ENCODE peak calls at places on chromosomes 6 and 20, in ten cellular contexts. H, F, L, Y, U, J, A, X, P and E are unnamed samples.

GRCh38 chr20:38805958-38806854 is 709 bp downstream of the PPP1R16B start:
- DNase-seq in H (no peak), F (no peak), L (no peak), Y (no peak), U (no peak), J (no peak), A (no peak), X (peak), P (no peak), E (peak)

GRCh38 chr6:139251377-139252017 is 40.3 kb downstream of the TXLNB start:
- DNase-seq in H (no peak), F (no peak), L (no peak), Y (no peak), U (no peak), J (no peak), A (no peak), X (no peak), P (no peak), E (no peak)

GRCh38 chr6:147950623-147950987 is 392.0 kb upstream of the SASH1 start:
- DNase-seq in H (no peak), F (peak), L (peak), Y (no peak), U (peak), J (no peak), A (no peak), X (no peak), P (peak), E (no peak)

GRCh38 chr6:108359901-108360882 is 65.3 kb downstream of the AFG1L start:
- DNase-seq in H (no peak), F (no peak), L (no peak), Y (no peak), U (peak), J (no peak), A (no peak), X (no peak), P (no peak), E (no peak)

GRCh38 chr20:34567885-34568865 is 9.7 kb downstream of the MAP1LC3A start:
- DNase-seq in H (peak), F (no peak), L (no peak), Y (no peak), U (no peak), J (no peak), A (no peak), X (no peak), P (no peak), E (no peak)

GRCh38 chr20:57808266-57808866 is 98.6 kb upstream of the PMEPA1 start:
- DNase-seq in H (no peak), F (no peak), L (no peak), Y (no peak), U (no peak), J (no peak), A (no peak), X (no peak), P (no peak), E (no peak)

GRCh38 chr6:37800904-37801669 is 18.4 kb upstream of the ZFAND3 start:
- DNase-seq in H (no peak), F (no peak), L (no peak), Y (no peak), U (no peak), J (no peak), A (no peak), X (no peak), P (no peak), E (no peak)

GRCh38 chr6:159691963-159692287 is 1.1 kb downstream of the SOD2 start:
- DNase-seq in H (no peak), F (peak), L (no peak), Y (no peak), U (no peak), J (no peak), A (no peak), X (no peak), P (no peak), E (peak)

GRCh38 chr6:125780540-125781306 is 10.0 kb upstream of the NCOA7 start:
- DNase-seq in H (peak), F (peak), L (peak), Y (no peak), U (peak), J (peak), A (peak), X (peak), P (peak), E (peak)

GRCh38 chr20:54475334-54476287 is at the start of gene DOK5:
- DNase-seq in H (peak), F (no peak), L (no peak), Y (peak), U (peak), J (no peak), A (no peak), X (peak), P (peak), E (no peak)

GRCh38 chr6:72175936-72176335 is 289.6 kb downstream of the RIMS1 start:
- DNase-seq in H (no peak), F (no peak), L (no peak), Y (no peak), U (peak), J (no peak), A (no peak), X (no peak), P (no peak), E (no peak)

GRCh38 chr6:34947561-34947960 is 58.5 kb downstream of the ANKS1A start:
- DNase-seq in H (no peak), F (no peak), L (no peak), Y (no peak), U (no peak), J (no peak), A (no peak), X (no peak), P (no peak), E (no peak)

GRCh38 chr20:4261333-4262284 is 246.3 kb upstream of the RNF24 start:
- DNase-seq in H (no peak), F (no peak), L (no peak), Y (no peak), U (peak), J (no peak), A (no peak), X (no peak), P (no peak), E (no peak)

GRCh38 chr20:25042531-25043498 is 15.1 kb downstream of the ACSS1 start:
- DNase-seq in H (peak), F (no peak), L (no peak), Y (no peak), U (no peak), J (peak), A (no peak), X (no peak), P (peak), E (peak)

GRCh38 chr20:41138527-41139226 is 1.3 kb downstream of the PLCG1 start:
- DNase-seq in H (no peak), F (no peak), L (no peak), Y (no peak), U (peak), J (no peak), A (no peak), X (peak), P (no peak), E (no peak)

GRCh38 chr20:4087923-4088322 is 72.6 kb upstream of the RNF24 start:
- DNase-seq in H (no peak), F (no peak), L (no peak), Y (no peak), U (peak), J (no peak), A (no peak), X (no peak), P (no peak), E (peak)

GRCh38 chr6:149458196-149458595 is 26.6 kb downstream of the ZC3H12D start:
- DNase-seq in H (no peak), F (no peak), L (no peak), Y (no peak), U (peak), J (no peak), A (no peak), X (no peak), P (no peak), E (no peak)

GRCh38 chr6:49555951-49556350 is 5.5 kb downstream of the C6orf141 start:
- DNase-seq in H (no peak), F (no peak), L (no peak), Y (no peak), U (no peak), J (no peak), A (no peak), X (no peak), P (no peak), E (no peak)

GRCh38 chr6:142642651-142643050 is 302.3 kb downstream of the HIVEP2 start:
- DNase-seq in H (no peak), F (no peak), L (no peak), Y (no peak), U (no peak), J (no peak), A (no peak), X (no peak), P (no peak), E (no peak)

GRCh38 chr6:33008944-33009861 is at the start of gene HLA-DOA:
- DNase-seq in H (no peak), F (no peak), L (no peak), Y (no peak), U (peak), J (no peak), A (peak), X (peak), P (peak), E (no peak)

GRCh38 chr20:57990396-57990987 is 238.0 kb downstream of the ANKRD60 start:
- DNase-seq in H (no peak), F (no peak), L (no peak), Y (no peak), U (no peak), J (no peak), A (no peak), X (peak), P (no peak), E (no peak)

GRCh38 chr20:14344746-14345145 is 7.3 kb upstream of the FLRT3 start:
- DNase-seq in H (no peak), F (no peak), L (no peak), Y (no peak), U (no peak), J (no peak), A (no peak), X (no peak), P (no peak), E (no peak)

GRCh38 chr20:50704971-50705370 is 13.6 kb upstream of the RIPOR3 start:
- DNase-seq in H (no peak), F (no peak), L (no peak), Y (no peak), U (peak), J (no peak), A (no peak), X (no peak), P (no peak), E (no peak)

GRCh38 chr20:39897058-39897457 is 792.0 kb downstream of the MAFB start:
- DNase-seq in H (no peak), F (no peak), L (no peak), Y (no peak), U (peak), J (no peak), A (no peak), X (no peak), P (no peak), E (no peak)

GRCh38 chr20:41183391-41183790 is 46.0 kb downstream of the PLCG1 start:
- DNase-seq in H (no peak), F (no peak), L (no peak), Y (no peak), U (no peak), J (peak), A (no peak), X (no peak), P (peak), E (no peak)

GRCh38 chr6:111481836-111482235 is 1.2 kb downstream of the REV3L start:
- DNase-seq in H (no peak), F (no peak), L (no peak), Y (no peak), U (peak), J (no peak), A (no peak), X (peak), P (no peak), E (no peak)

GRCh38 chr20:46801003-46801702 is 91.7 kb downstream of the SLC2A10 start:
- DNase-seq in H (no peak), F (no peak), L (no peak), Y (no peak), U (no peak), J (no peak), A (no peak), X (no peak), P (no peak), E (no peak)

GRCh38 chr6:142275146-142276006 is 26.4 kb upstream of the ADGRG6 start:
- DNase-seq in H (no peak), F (no peak), L (no peak), Y (no peak), U (peak), J (no peak), A (no peak), X (peak), P (no peak), E (no peak)

GRCh38 chr6:166333172-166333995 is 9.0 kb downstream of the SFT2D1 start:
- DNase-seq in H (no peak), F (no peak), L (no peak), Y (no peak), U (no peak), J (no peak), A (no peak), X (no peak), P (no peak), E (no peak)

GRCh38 chr6:149248688-149249369 is 68.7 kb upstream of the TAB2 start:
- DNase-seq in H (no peak), F (no peak), L (no peak), Y (no peak), U (no peak), J (no peak), A (peak), X (no peak), P (no peak), E (no peak)

GRCh38 chr6:104312851-104313250 is 546.9 kb downstream of the HACE1 start:
- DNase-seq in H (no peak), F (no peak), L (no peak), Y (no peak), U (no peak), J (no peak), A (no peak), X (no peak), P (no peak), E (no peak)

GRCh38 chr20:4875578-4876067 is 125.7 kb downstream of the SLC23A2 start:
- DNase-seq in H (no peak), F (no peak), L (no peak), Y (no peak), U (no peak), J (no peak), A (no peak), X (no peak), P (no peak), E (no peak)

DNA sequence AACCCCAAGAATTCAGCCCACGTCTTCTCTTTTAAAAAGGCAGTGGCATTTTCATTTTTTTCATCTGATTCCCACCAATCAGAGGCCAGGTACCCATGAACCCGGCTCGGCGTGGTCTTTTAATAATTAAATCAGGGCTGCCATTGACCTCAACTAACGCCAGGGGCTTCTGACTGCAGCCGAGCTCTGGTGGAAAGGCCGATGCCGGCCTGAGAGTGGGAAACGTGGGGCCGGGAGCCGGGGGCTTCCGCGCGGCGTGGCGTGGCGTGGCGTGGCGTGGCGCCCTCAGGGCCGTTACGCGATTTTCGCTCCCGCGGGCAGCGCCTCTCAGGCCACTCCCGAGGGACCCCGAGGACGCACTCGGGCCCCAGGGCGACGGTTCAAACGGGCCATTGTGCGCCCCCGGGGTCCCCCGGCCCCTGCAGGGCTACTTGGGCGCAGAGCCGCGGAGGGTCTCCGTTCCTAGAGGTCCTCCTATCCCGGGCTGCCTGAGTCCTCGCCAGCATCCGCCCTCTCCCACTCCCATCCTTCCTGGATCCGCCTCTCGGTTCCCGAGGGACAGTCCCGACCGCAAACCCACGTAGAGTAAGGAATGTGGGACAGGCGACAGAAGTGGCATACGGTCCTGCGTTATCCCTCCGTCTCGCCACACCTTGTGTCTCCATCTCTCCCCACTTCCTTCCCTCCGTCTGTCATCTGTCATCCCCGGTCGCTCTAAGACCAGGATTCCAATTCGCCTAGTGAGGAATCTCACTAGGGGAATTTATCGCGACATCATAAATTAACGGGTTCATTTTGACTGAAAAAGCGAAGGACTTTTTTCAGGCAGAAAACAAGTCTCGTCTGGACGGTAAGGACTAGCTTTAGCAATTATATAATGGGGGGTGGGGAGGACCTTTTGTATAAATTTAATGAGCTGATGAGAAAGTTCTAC is 876 bp upstream of the TBPL1 start:
- DNase-seq in H (peak), F (peak), L (peak), Y (peak), U (peak), J (peak), A (peak), X (peak), P (peak), E (peak)
- TF ChIP-seq POLR2A in H (no peak), F (no peak), L (peak), Y (no peak), U (peak), J (no peak), A (no peak), X (no peak), P (no peak), E (peak)

GRCh38 chr6:39225543-39225942 is 3.7 kb downstream of the KCNK5 start:
- DNase-seq in H (no peak), F (no peak), L (no peak), Y (no peak), U (no peak), J (peak), A (no peak), X (no peak), P (no peak), E (no peak)
- H3K27ac ChIP-seq in H (no peak), F (peak), L (no peak), Y (peak), U (no peak), J (peak), A (no peak), X (no peak), P (no peak), E (no peak)

GRCh38 chr6:138105446-138105845 is 1.8 kb downstream of the PERP start:
- DNase-seq in H (no peak), F (no peak), L (peak), Y (no peak), U (no peak), J (no peak), A (no peak), X (no peak), P (no peak), E (no peak)
- H3K4me3 ChIP-seq in H (peak), F (peak), L (peak), Y (no peak), U (peak), J (peak), A (peak), X (no peak), P (no peak), E (no peak)

GRCh38 chr6:89085409-89086012 is 5.0 kb downstream of the PNRC1 start:
- DNase-seq in H (no peak), F (peak), L (no peak), Y (no peak), U (no peak), J (no peak), A (no peak), X (no peak), P (no peak), E (no peak)
- TF ChIP-seq POLR2A in H (no peak), F (no peak), L (no peak), Y (no peak), U (no peak), J (no peak), A (no peak), X (no peak), P (no peak), E (no peak)

DNA sequence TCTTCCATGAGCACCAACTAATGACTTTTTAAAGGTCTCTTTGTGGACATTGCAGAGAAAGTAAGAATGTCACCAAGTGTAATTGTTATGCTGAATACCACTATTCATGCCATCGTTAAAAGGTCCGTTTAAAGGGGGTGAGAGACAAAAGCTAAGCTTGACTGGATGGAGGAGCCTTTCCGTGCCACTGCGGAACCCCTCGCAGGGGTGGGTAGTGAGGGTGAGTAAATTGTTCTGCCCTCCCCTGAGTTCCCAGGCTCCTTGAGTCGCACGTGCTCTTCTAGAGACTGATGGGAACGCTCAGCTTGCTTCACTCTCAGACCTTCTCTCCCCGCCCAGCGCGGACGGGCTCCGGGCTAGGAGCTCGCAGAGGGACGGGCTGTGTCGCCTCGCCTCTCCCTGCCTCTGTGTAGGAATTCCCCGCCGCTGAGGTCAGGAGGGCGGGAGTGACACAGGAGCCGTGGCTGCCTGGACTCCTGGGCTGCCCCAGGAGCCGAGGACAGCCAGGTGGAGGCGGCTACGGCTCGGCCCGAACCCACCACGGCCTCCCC is 314.8 kb upstream of the QKI start:
- DNase-seq in H (no peak), F (no peak), L (no peak), Y (no peak), U (no peak), J (no peak), A (no peak), X (no peak), P (no peak), E (no peak)
- H3K27ac ChIP-seq in H (no peak), F (no peak), L (no peak), Y (no peak), U (no peak), J (no peak), A (no peak), X (no peak), P (no peak), E (no peak)

GRCh38 chr20:63951398-63952209 is 4.6 kb downstream of the UCKL1 start:
- DNase-seq in H (no peak), F (no peak), L (peak), Y (no peak), U (no peak), J (no peak), A (no peak), X (no peak), P (no peak), E (peak)

GRCh38 chr20:63952769-63953168 is 3.4 kb downstream of the UCKL1 start:
- DNase-seq in H (no peak), F (no peak), L (no peak), Y (no peak), U (no peak), J (no peak), A (no peak), X (no peak), P (no peak), E (no peak)

GRCh38 chr20:63952210-63952535 is 4.0 kb downstream of the UCKL1 start:
- DNase-seq in H (no peak), F (no peak), L (no peak), Y (no peak), U (no peak), J (no peak), A (no peak), X (no peak), P (no peak), E (no peak)

GRCh38 chr20:63947638-63948456 is 8.4 kb downstream of the UCKL1 start:
- DNase-seq in H (peak), F (no peak), L (no peak), Y (no peak), U (no peak), J (no peak), A (no peak), X (no peak), P (no peak), E (peak)

GRCh38 chr20:63950701-63951397 is 5.4 kb downstream of the UCKL1 start:
- DNase-seq in H (no peak), F (no peak), L (no peak), Y (no peak), U (no peak), J (no peak), A (no peak), X (no peak), P (peak), E (peak)
- H3K4me3 ChIP-seq in H (peak), F (no peak), L (no peak), Y (no peak), U (no peak), J (no peak), A (no peak), X (no peak), P (no peak), E (no peak)

DNA sequence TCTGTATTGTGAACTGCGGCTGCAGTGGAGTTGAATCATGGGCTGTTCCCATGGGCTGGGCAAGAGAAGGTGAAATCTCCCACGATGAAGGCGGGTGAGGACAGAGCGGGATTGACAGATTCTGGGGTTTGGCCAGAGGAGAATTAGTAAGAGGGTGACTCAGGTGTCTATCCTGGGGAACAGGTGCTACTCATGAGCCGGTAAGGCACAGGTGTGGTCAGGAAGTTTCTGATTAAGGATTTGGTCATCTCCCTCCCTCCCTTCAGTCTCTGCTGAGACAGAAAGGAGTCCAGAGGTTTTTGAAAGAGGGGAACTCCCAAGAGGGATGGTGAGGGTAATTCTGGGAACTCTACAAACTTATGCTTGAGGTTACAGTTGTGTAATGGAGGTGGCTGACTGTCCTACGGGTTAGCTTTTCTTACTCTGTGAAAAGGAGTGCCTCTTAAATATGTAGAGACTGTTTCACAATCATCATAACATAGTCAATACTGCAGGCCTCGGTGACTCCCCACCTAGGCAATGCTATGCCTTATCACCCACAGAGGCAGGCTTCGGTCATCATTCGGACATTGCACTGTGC is 31.5 kb downstream of the SERPINB1 start:
- DNase-seq in H (no peak), F (no peak), L (no peak), Y (no peak), U (peak), J (peak), A (peak), X (no peak), P (no peak), E (peak)
- TF ChIP-seq POLR2A in H (no peak), F (no peak), L (no peak), Y (no peak), U (no peak), J (no peak), A (no peak), X (no peak), P (no peak), E (no peak)